ENCODE peak calls at places on chromosomes 12 and 14, in seven cellular contexts. W is Peyer's patch, R is nucleus accumbens, E is esophagus squamous epithelium, N is heart left ventricle, J is heart right ventricle, D is fibroblast of lung. T is an unnamed sample.

GRCh38 chr14:38302966-38303365 is 47.1 kb upstream of the CLEC14A start:
- DNase-seq in N (no peak), R (no peak), W (no peak), J (no peak), D (no peak), E (no peak), T (no peak)

GRCh38 chr12:51090705-51091229 is 7.4 kb upstream of the CSRNP2 start:
- DNase-seq in J (no peak), N (no peak), W (no peak), E (no peak), D (no peak), R (no peak), T (no peak)

GRCh38 chr12:64028541-64028940 is 184.0 kb downstream of the SRGAP1 start:
- DNase-seq in N (no peak), E (no peak), J (no peak), R (no peak), W (no peak), D (no peak), T (peak)

GRCh38 chr12:112380663-112381420 is 1.4 kb downstream of the HECTD4 start:
- DNase-seq in W (no peak), R (no peak), E (no peak), J (peak), D (peak), N (no peak), T (no peak)

GRCh38 chr12:108773798-108774788 is 42.8 kb upstream of the CORO1C start:
- DNase-seq in E (no peak), J (peak), R (peak), D (peak), N (peak), W (peak), T (peak)

GRCh38 chr14:46197856-46198255 is 453.7 kb downstream of the RPL10L start:
- DNase-seq in D (peak), N (no peak), E (no peak), R (no peak), W (no peak), J (no peak), T (no peak)

GRCh38 chr12:23561536-23561935 is 387.9 kb downstream of the SOX5 start:
- DNase-seq in D (no peak), J (no peak), E (no peak), R (no peak), W (no peak), N (no peak), T (no peak)

GRCh38 chr12:93363854-93364297 is 13.8 kb upstream of the NUDT4 start:
- DNase-seq in R (no peak), E (no peak), W (no peak), N (no peak), D (peak), J (no peak), T (no peak)

GRCh38 chr12:46676797-46677520 is 148.8 kb downstream of the SLC38A4 start:
- DNase-seq in E (no peak), R (no peak), N (no peak), J (no peak), W (no peak), D (no peak), T (no peak)

GRCh38 chr14:88323520-88324199 is 591 bp upstream of the KCNK10 start:
- DNase-seq in W (no peak), E (no peak), D (peak), R (no peak), N (no peak), J (peak), T (peak)

GRCh38 chr14:23727566-23728335 is 91.6 kb downstream of the DHRS2 start:
- DNase-seq in J (no peak), W (no peak), E (no peak), D (peak), N (no peak), R (no peak), T (peak)

GRCh38 chr14:56491299-56492285 is 88.0 kb upstream of the TMEM260 start:
- DNase-seq in D (peak), R (no peak), J (no peak), W (no peak), N (no peak), E (no peak), T (peak)

GRCh38 chr14:23153891-23154796 is 29.3 kb downstream of the SLC7A8 start:
- DNase-seq in E (peak), D (peak), J (peak), N (peak), W (peak), R (peak), T (peak)

GRCh38 chr12:114319422-114319821 is 86.5 kb downstream of the TBX5 start:
- DNase-seq in W (no peak), D (peak), J (peak), E (no peak), R (no peak), N (no peak), T (no peak)

T was measured in renal cortical epithelial cell.